ENCODE peak calls at places on chromosomes 7 and 10, in eight cellular contexts. A is neural crest cell; C is neural progenitor cell; G is activated CD8-positive, alpha-beta T cell treated with anti-CD3 and anti-CD28 coated beads, Interleukin-2, amount 10 ng/mL, durations not matched to agents 7 days and 5 days; P is aorta; S is naive thymus-derived CD8-positive, alpha-beta T cell; Z is fibroblast of lung; L is GM20000. N is an unnamed sample.

GRCh38 chr10:129658673-129659072 is 191.6 kb downstream of the MGMT start:
- DNase-seq in A (no peak), C (peak), G (no peak), P (no peak), S (no peak), Z (no peak), L (peak), N (no peak)

GRCh38 chr7:154871483-154871882 is 131.4 kb downstream of the PAXIP1 start:
- DNase-seq in A (no peak), C (no peak), G (no peak), P (peak), S (no peak), Z (no peak), L (no peak), N (peak)

GRCh38 chr10:109889867-109890266 is 33.4 kb downstream of the XPNPEP1 start:
- DNase-seq in A (no peak), C (no peak), G (no peak), P (no peak), S (no peak), Z (peak), L (no peak), N (no peak)

GRCh38 chr10:102744374-102745051 is 765 bp downstream of the WBP1L start:
- DNase-seq in A (no peak), C (no peak), G (peak), P (no peak), S (no peak), Z (no peak), L (no peak), N (no peak)

GRCh38 chr10:72679838-72680241 is 12.1 kb upstream of the MCU start:
- DNase-seq in A (no peak), C (no peak), G (no peak), P (no peak), S (no peak), Z (no peak), L (no peak), N (no peak)

GRCh38 chr7:132243463-132243862 is 332.8 kb downstream of the PLXNA4 start:
- DNase-seq in A (no peak), C (no peak), G (no peak), P (no peak), S (no peak), Z (peak), L (no peak), N (no peak)

GRCh38 chr7:33702511-33703054 is 202.8 kb upstream of the BMPER start:
- DNase-seq in A (no peak), C (no peak), G (no peak), P (no peak), S (no peak), Z (no peak), L (no peak), N (no peak)

GRCh38 chr7:68969571-68969970 is 628.7 kb upstream of the AUTS2 start:
- DNase-seq in A (no peak), C (no peak), G (no peak), P (no peak), S (no peak), Z (no peak), L (no peak), N (no peak)

GRCh38 chr7:87567052-87567451 is 33.6 kb downstream of the ABCB1 start:
- DNase-seq in A (no peak), C (no peak), G (no peak), P (no peak), S (no peak), Z (peak), L (no peak), N (no peak)

GRCh38 chr10:103433858-103434257 is 18.3 kb downstream of the CALHM2 start:
- DNase-seq in A (no peak), C (no peak), G (no peak), P (no peak), S (no peak), Z (peak), L (no peak), N (no peak)

GRCh38 chr7:21365866-21366624 is 61.8 kb upstream of the SP4 start:
- DNase-seq in A (no peak), C (no peak), G (no peak), P (no peak), S (no peak), Z (peak), L (no peak), N (no peak)

N was measured in amygdala.